ENCODE peak calls at places on chromosomes 16 and 17, in four cellular contexts. W is IMR-90, K is SK-N-SH, B is GM12878. T is an unnamed sample.

GRCh38 chr17:67753026-67753425 is 35.3 kb downstream of the NOL11 start:
- DNase-seq in W (no peak), K (no peak), B (no peak), T (no peak)

GRCh38 chr17:14084955-14085354 is 15.7 kb downstream of the COX10 start:
- DNase-seq in W (no peak), K (no peak), B (no peak), T (no peak)

GRCh38 chr16:17780181-17780580 is 309.4 kb upstream of the XYLT1 start:
- DNase-seq in W (peak; percentile 23), K (no peak), B (no peak), T (peak; percentile 64)

GRCh38 chr16:71645450-71645849 is 19.5 kb downstream of the MARVELD3 start:
- DNase-seq in W (peak; percentile 38), K (peak; percentile 44), B (no peak), T (peak; percentile 44)

GRCh38 chr16:2095315-2095853 is 40.3 kb downstream of the PKD1 start:
- DNase-seq in W (peak; percentile 47), K (no peak), B (no peak), T (peak; percentile 22)

GRCh38 chr16:7236824-7237410 is 95.7 kb upstream of the RBFOX1 start:
- DNase-seq in W (no peak), K (peak; percentile 18), B (no peak), T (no peak)

GRCh38 chr17:2844386-2844785 is 48.1 kb downstream of the RAP1GAP2 start:
- DNase-seq in W (peak; percentile 29), K (no peak), B (no peak), T (no peak)

GRCh38 chr16:23368469-23368868 is 66.4 kb downstream of the SCNN1B start:
- DNase-seq in W (peak; percentile 12), K (no peak), B (no peak), T (no peak)

GRCh38 chr16:11748404-11749254 is 6.0 kb upstream of the TXNDC11 start:
- DNase-seq in W (no peak), K (no peak), B (no peak), T (no peak)

GRCh38 chr16:49014300-49015188 is 267.1 kb downstream of the CBLN1 start:
- DNase-seq in W (no peak), K (no peak), B (no peak), T (no peak)

GRCh38 chr17:31286587-31286986 is 10.5 kb downstream of the OMG start:
- DNase-seq in W (no peak), K (no peak), B (no peak), T (no peak)

GRCh38 chr16:919658-920631 is 50.8 kb downstream of the LMF1 start:
- DNase-seq in W (peak; percentile 62), K (no peak), B (no peak), T (peak; percentile 50)

GRCh38 chr17:10843806-10844205 is 5.9 kb upstream of the PIRT start:
- DNase-seq in W (no peak), K (peak; percentile 12), B (no peak), T (peak; percentile 0)

GRCh38 chr16:67992661-67993206 is 6.5 kb downstream of the DPEP2 start:
- DNase-seq in W (no peak), K (no peak), B (no peak), T (no peak)

GRCh38 chr16:12574721-12575120 is 229.0 kb downstream of the CPPED1 start:
- DNase-seq in W (no peak), K (no peak), B (no peak), T (no peak)

DNA sequence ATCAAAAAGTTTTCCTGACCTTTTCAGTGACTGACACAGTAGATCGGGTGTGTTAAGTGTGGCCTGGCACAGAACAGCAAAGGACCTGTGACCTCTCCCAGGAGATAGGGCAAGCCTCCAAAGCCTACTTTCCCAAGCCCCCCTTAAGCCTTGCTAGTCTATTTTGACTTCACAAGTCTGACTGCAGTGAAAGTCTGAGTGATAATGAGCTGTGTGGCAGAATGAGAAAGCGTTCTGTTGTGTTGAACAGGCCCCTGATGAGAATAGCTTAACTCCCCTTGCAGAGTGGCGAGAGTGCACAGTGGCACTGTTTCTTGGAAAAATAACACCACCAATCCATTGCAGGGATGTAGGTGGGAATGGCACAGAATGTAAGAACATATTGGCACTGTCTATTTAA is 32.8 kb downstream of the MMD start:
- DNase-seq in W (no peak), K (no peak), B (no peak), T (no peak)
- H3K27ac ChIP-seq in W (no peak overlapping the region), K (no peak overlapping the region), B (no peak overlapping the region), T (no peak overlapping the region)

GRCh38 chr17:72883351-72883750 is 209.1 kb downstream of the SLC39A11 start:
- DNase-seq in W (no peak), K (no peak), B (no peak), T (no peak)

GRCh38 chr17:72886622-72887021 is 205.9 kb downstream of the SLC39A11 start:
- DNase-seq in W (no peak), K (no peak), B (no peak), T (no peak)

GRCh38 chr17:72887917-72888316 is 204.6 kb downstream of the SLC39A11 start:
- DNase-seq in W (peak; percentile 30), K (no peak), B (no peak), T (no peak)

GRCh38 chr17:72887322-72887721 is 205.2 kb downstream of the SLC39A11 start:
- DNase-seq in W (no peak), K (no peak), B (no peak), T (no peak)

DNA sequence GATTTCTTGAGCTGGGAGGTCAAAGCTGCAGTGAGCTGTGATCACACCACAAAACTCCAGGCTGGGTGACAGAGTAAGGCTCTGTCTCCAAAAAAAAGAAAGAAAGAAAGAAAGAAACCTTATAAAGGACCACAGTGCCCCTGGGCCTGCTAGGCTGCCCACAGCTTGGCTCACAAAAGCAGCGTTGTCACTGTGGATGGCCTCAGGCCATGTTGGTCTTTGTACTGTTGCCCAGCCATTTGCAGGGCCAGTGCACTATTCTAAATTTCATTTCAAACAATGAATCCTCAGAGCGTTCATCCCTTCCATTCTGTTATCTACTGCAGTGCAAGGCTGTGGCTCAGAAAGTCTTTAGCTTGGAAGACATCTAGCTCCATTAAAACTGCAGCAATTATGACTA is 208.4 kb downstream of the SLC39A11 start:
- DNase-seq in W (no peak), K (no peak), B (no peak), T (no peak)
- TF ChIP-seq CTCF in W (no peak), K (no peak), B (no peak), T (no peak)

DNA sequence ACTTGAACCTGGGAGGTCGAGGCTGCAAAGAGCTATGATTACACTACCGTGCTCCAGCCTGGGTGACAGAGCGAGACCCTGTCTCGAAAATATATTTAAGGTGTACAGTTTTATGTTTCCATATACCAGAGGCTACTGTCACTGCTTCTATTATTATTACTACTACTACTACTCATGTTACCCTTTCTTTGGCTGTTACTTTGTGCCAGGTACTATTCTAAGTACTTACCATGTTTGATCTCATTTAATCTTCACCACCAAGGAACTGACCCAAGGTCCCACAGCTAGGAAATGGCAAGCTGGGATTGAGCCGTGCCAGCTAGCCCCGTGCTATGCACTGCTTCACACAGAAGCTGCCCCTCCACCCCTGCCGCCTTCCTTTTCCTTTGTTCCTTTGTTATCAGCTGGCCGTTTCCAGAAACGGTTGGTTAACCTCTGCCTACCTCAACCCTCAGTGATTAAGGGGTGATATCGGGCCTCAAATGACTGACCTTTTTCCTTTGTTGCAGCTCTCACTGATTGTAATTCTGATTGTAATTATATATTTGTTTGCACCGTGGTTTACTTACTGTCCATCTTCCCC is 78.4 kb downstream of the ABCC1 start:
- DNase-seq in W (no peak), K (no peak), B (no peak), T (no peak)
- H3K27ac ChIP-seq in W (peak overlapping the region; percentile 88), K (no peak overlapping the region), B (no peak overlapping the region), T (no peak overlapping the region)

GRCh38 chr16:28324235-28324886 is 32.0 kb downstream of the SBK1 start:
- DNase-seq in W (no peak), K (no peak), B (no peak), T (no peak)

GRCh38 chr16:28320741-28321140 is 28.4 kb downstream of the SBK1 start:
- DNase-seq in W (no peak), K (no peak), B (no peak), T (no peak)

GRCh38 chr16:28320023-28320561 is 27.8 kb downstream of the SBK1 start:
- DNase-seq in W (no peak), K (no peak), B (no peak), T (no peak)

GRCh38 chr16:28319476-28320022 is 27.2 kb downstream of the SBK1 start:
- DNase-seq in W (no peak), K (no peak), B (no peak), T (no peak)

DNA sequence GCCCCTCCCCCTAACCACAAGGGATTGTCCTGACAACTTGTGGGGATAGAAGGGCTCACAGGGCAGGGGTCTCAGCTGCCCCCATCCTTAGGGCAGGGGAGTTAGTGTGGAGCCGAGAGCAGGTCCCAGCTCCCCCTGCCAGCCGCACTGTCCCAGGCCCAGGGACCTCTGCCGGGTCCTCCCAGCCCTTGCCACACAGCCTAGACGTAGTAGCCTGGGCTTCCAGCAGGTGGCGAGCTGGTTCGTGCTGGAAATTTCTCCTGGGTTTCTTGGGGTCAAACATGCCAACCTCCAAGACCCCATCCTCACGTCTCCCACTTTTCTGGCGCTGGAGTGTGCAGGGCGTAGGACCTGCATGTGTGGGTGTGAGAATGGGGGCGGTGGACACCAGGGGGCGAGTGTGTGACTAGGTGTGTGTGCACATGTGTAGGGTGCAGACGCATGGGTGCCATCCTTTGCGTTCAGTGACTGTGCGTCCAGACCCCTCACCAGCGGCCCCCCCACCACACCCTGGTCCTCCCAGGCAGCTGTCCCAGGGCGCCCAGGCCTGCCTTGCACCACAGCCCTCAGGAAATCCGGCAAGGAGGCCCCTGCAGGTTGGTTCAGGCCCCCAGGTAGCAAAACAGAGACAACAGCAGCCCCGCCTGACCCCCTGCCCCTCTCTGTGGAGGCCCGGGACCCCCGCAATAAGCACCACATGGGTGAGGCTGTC is 29.5 kb downstream of the SBK1 start:
- DNase-seq in W (peak; percentile 9), K (peak; percentile 80), B (no peak), T (peak; percentile 14)
- TF ChIP-seq CTCF in W (peak; percentile 63), K (peak; percentile 79), B (peak; percentile 87), T (peak; percentile 93)

DNA sequence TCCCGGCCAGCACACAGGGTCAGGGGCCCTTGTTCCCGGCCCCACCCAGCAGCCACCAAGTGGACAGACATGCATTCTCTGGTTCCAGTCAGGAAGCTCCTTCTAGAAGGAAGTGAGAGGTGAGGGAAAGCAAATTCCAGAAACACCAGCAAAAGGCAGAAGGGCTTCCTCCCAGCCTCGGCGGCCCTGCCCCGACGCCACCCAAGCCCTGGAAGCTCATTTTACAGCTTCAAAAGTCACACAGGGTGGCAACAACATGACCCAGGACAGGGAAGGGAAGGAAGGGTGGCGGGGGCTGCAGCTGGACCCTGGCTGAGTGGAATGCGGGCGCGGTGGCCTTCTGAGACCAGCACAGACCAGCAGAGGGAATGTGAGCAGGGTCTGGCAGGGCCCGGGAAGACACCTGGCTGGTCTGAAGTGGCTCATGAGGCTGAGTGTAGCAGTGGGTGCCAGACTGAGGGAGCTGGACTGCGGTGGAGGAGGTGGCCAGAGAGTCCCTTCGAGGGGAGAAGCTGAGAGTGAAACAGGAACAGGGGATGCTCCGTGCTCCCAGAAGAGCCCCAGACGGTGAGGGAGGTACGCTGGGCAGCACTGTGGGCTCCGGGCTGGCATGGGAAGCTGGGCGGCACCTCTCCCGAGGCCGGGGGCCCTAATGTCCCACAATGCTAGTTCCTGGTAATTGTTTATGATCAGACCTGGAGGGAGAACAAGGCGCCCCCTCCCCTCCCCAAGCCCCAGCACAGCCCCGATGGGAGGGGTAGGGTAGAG is 1.9 kb upstream of the UNC13D start:
- DNase-seq in W (no peak), K (no peak), B (no peak), T (no peak)
- H3K27ac ChIP-seq in W (no peak overlapping the region), K (peak overlapping the region; percentile 93), B (peak overlapping the region; percentile 93), T (no peak overlapping the region)